ENCODE peak calls at places on chromosomes 5 and 9, in five cellular contexts. X, B, Q, M and N are unnamed samples.

GRCh38 chr5:178382689-178383276 is 150.2 kb upstream of the PHYKPL start:
- DNase-seq in X (no peak), B (no peak), Q (no peak), M (no peak), N (no peak)

GRCh38 chr9:136949239-136949816 is 2.7 kb upstream of the LCN12 start:
- DNase-seq in X (peak), B (peak), Q (no peak), M (no peak), N (no peak)

GRCh38 chr5:61450880-61451279 is 118.8 kb downstream of the ZSWIM6 start:
- DNase-seq in X (peak), B (no peak), Q (no peak), M (no peak), N (no peak)

GRCh38 chr5:109830955-109831502 is 141.3 kb downstream of the MAN2A1 start:
- DNase-seq in X (no peak), B (no peak), Q (no peak), M (no peak), N (no peak)

GRCh38 chr9:19162026-19162366 is 34.7 kb upstream of the PLIN2 start:
- DNase-seq in X (no peak), B (no peak), Q (no peak), M (no peak), N (no peak)

GRCh38 chr5:73911761-73912393 is 285.9 kb downstream of the ARHGEF28 start:
- DNase-seq in X (peak), B (no peak), Q (no peak), M (no peak), N (no peak)

GRCh38 chr9:17810728-17811634 is 232.1 kb downstream of the SH3GL2 start:
- DNase-seq in X (peak), B (peak), Q (peak), M (no peak), N (peak)

GRCh38 chr9:73529666-73530065 is 378.0 kb downstream of the ANXA1 start:
- DNase-seq in X (no peak), B (no peak), Q (no peak), M (no peak), N (no peak)

GRCh38 chr5:10719965-10720364 is 41.1 kb downstream of the DAP start:
- DNase-seq in X (no peak), B (no peak), Q (no peak), M (no peak), N (no peak)

GRCh38 chr5:79255786-79256557 is 20.0 kb downstream of the JMY start:
- DNase-seq in X (no peak), B (peak), Q (no peak), M (no peak), N (no peak)

GRCh38 chr9:29297592-29297991 is 1724.3 kb upstream of the C9orf72 start:
- DNase-seq in X (no peak), B (no peak), Q (no peak), M (no peak), N (no peak)

GRCh38 chr5:134227259-134227658 is 1.4 kb upstream of the PPP2CA start:
- DNase-seq in X (peak), B (peak), Q (no peak), M (no peak), N (peak)

GRCh38 chr9:75083188-75083976 is 4.6 kb downstream of the NMRK1 start:
- DNase-seq in X (no peak), B (no peak), Q (peak), M (peak), N (no peak)

GRCh38 chr9:133824106-133824801 is 86.1 kb upstream of the SARDH start:
- DNase-seq in X (no peak), B (no peak), Q (no peak), M (no peak), N (no peak)

GRCh38 chr5:56516034-56516433 is 282.9 kb upstream of the ANKRD55 start:
- DNase-seq in X (no peak), B (no peak), Q (no peak), M (no peak), N (no peak)

GRCh38 chr5:117691364-117691763 is 1116.7 kb upstream of the SEMA6A start:
- DNase-seq in X (no peak), B (no peak), Q (no peak), M (no peak), N (no peak)

GRCh38 chr5:51843893-51844292 is 460.6 kb downstream of the ISL1 start:
- DNase-seq in X (no peak), B (no peak), Q (no peak), M (no peak), N (no peak)

GRCh38 chr5:148725675-148726074 is 71.3 kb upstream of the HTR4 start:
- DNase-seq in X (no peak), B (no peak), Q (no peak), M (no peak), N (peak)

GRCh38 chr5:1772634-1773033 is 27.0 kb downstream of the MRPL36 start:
- DNase-seq in X (no peak), B (no peak), Q (no peak), M (no peak), N (peak)

GRCh38 chr5:144941004-144941403 is 770.3 kb downstream of the KCTD16 start:
- DNase-seq in X (no peak), B (no peak), Q (no peak), M (no peak), N (no peak)

GRCh38 chr5:96657068-96657467 is 5.1 kb upstream of the CAST start:
- DNase-seq in X (no peak), B (peak), Q (no peak), M (peak), N (no peak)

GRCh38 chr5:55920784-55921183 is 69.6 kb downstream of the IL31RA start:
- DNase-seq in X (no peak), B (no peak), Q (no peak), M (no peak), N (no peak)

GRCh38 chr5:40906351-40906751 is 2.9 kb upstream of the C7 start:
- DNase-seq in X (peak), B (no peak), Q (no peak), M (no peak), N (no peak)

GRCh38 chr9:80143899-80144298 is 572.1 kb downstream of the TLE4 start:
- DNase-seq in X (no peak), B (no peak), Q (no peak), M (no peak), N (no peak)

GRCh38 chr5:110040178-110040577 is 350.5 kb downstream of the MAN2A1 start:
- DNase-seq in X (no peak), B (no peak), Q (no peak), M (no peak), N (no peak)

GRCh38 chr5:3601929-3602712 is 6.5 kb downstream of the IRX1 start:
- DNase-seq in X (no peak), B (no peak), Q (no peak), M (no peak), N (no peak)

GRCh38 chr5:116771466-116772151 is 197.0 kb upstream of the SEMA6A start:
- DNase-seq in X (no peak), B (no peak), Q (no peak), M (no peak), N (no peak)

GRCh38 chr9:69809304-69809863 is 11.2 kb upstream of the CFAP95 start:
- DNase-seq in X (no peak), B (peak), Q (peak), M (no peak), N (peak)

GRCh38 chr5:83496626-83497025 is 25.1 kb downstream of the VCAN start:
- DNase-seq in X (no peak), B (no peak), Q (no peak), M (no peak), N (no peak)

GRCh38 chr5:154575869-154576806 is 98.1 kb upstream of the HAND1 start:
- DNase-seq in X (no peak), B (no peak), Q (no peak), M (no peak), N (no peak)

GRCh38 chr5:134939500-134939899 is 28.2 kb upstream of the CATSPER3 start:
- DNase-seq in X (no peak), B (no peak), Q (no peak), M (no peak), N (no peak)

GRCh38 chr9:125650271-125650737 is 56.7 kb downstream of the MAPKAP1 start:
- DNase-seq in X (no peak), B (no peak), Q (no peak), M (no peak), N (no peak)

GRCh38 chr9:112086627-112087026 is 88.5 kb downstream of the SUSD1 start:
- DNase-seq in X (peak), B (no peak), Q (no peak), M (no peak), N (no peak)